ENCODE peak calls at places on chromosome 18, in seven cellular contexts. Q, W, O, P, C, I and R are unnamed samples.

GRCh38 chr18:5518899-5519371 is 24.9 kb downstream of the EPB41L3 start:
- DNase-seq in Q (no peak), W (no peak), O (no peak), P (no peak), C (no peak), I (no peak), R (no peak)

GRCh38 chr18:59300676-59301285 is 17.7 kb downstream of the CPLX4 start:
- DNase-seq in Q (no peak), W (no peak), O (no peak), P (no peak), C (no peak), I (no peak), R (peak)

GRCh38 chr18:58565021-58565420 is 63.9 kb downstream of the ALPK2 start:
- DNase-seq in Q (no peak), W (no peak), O (no peak), P (no peak), C (no peak), I (no peak), R (no peak)

GRCh38 chr18:51664236-51664635 is 466.8 kb upstream of the MEX3C start:
- DNase-seq in Q (no peak), W (no peak), O (no peak), P (no peak), C (no peak), I (no peak), R (no peak)

GRCh38 chr18:13621886-13622619 is 104.3 kb downstream of the FAM210A start:
- DNase-seq in Q (no peak), W (no peak), O (no peak), P (no peak), C (no peak), I (no peak), R (no peak)

GRCh38 chr18:45687617-45688016 is 36.4 kb upstream of the SLC14A1 start:
- DNase-seq in Q (no peak), W (no peak), O (no peak), P (peak), C (no peak), I (no peak), R (no peak)

GRCh38 chr18:72541871-72542690 is 2.1 kb downstream of the CBLN2 start:
- DNase-seq in Q (no peak), W (no peak), O (no peak), P (no peak), C (no peak), I (no peak), R (no peak)

GRCh38 chr18:30970201-30970816 is 72.2 kb downstream of the DSC3 start:
- DNase-seq in Q (peak), W (no peak), O (no peak), P (no peak), C (no peak), I (no peak), R (no peak)

GRCh38 chr18:45745817-45746461 is 22.0 kb downstream of the SLC14A1 start:
- DNase-seq in Q (no peak), W (no peak), O (no peak), P (no peak), C (no peak), I (no peak), R (no peak)

GRCh38 chr18:35311506-35311905 is 21.5 kb upstream of the ZSCAN30 start:
- DNase-seq in Q (no peak), W (no peak), O (no peak), P (no peak), C (no peak), I (no peak), R (no peak)

GRCh38 chr18:35303610-35304009 is 13.6 kb upstream of the ZSCAN30 start:
- DNase-seq in Q (no peak), W (no peak), O (no peak), P (no peak), C (no peak), I (no peak), R (no peak)

DNA sequence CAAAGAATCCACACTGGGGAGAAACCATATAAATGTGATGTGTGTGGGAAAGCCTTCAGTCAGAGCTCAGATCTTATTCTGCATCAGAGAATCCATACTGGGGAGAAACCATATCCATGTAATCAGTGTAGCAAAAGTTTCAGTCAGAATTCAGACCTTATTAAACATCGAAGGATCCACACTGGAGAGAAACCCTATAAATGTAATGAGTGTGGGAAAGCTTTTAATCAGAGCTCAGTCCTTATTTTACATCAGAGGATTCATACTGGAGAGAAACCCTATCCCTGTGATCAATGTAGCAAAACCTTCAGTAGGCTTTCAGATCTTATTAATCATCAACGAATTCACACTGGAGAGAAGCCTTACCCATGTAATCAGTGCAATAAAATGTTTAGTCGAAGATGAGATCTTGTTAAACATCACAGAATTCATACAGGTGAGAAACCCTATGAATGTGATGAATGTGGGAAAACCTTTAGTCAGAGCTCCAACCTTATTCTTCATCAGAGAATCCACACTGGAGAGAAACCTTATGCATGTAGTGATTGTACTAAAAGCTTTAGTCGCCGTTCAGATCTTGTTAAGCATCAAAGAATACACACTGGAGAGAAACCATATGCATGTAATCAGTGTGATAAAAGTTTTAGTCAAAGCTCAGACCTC is 16.7 kb upstream of the ZSCAN30 start:
- DNase-seq in Q (no peak), W (no peak), O (no peak), P (no peak), C (no peak), I (no peak), R (no peak)
- TF ChIP-seq EP300 in Q (no peak), W (no peak), O (no peak), P (no peak), C (no peak), I (no peak), R (no peak)

DNA sequence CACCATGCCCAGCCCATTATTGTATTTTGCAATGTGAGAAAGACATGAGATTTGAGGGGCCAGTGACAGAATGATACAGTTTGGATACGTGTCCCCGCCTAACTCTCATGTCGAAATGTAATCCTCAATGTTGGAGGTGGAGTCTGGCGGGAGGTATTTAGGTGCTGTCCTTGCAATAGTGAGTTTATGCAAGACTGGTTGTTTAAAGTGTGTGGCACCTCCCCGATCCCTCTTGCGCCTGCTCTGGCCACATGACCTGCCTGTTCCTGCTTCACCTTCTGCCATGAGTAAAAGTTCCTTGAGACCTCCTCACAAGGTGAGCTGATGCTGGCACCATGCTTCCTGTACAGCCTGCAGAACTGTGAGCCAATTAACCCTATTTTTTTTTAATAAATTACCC is 16.6 kb downstream of the CNDP1 start:
- DNase-seq in Q (no peak), W (no peak), O (no peak), P (no peak), C (no peak), I (no peak), R (no peak)
- TF ChIP-seq POLR2A in Q (no peak), W (no peak), O (no peak), P (no peak), C (no peak), I (no peak), R (no peak)

GRCh38 chr18:9823805-9824473 is 61.8 kb upstream of the TXNDC2 start:
- DNase-seq in Q (no peak), W (no peak), O (no peak), P (no peak), C (no peak), I (no peak), R (peak)

GRCh38 chr18:9826666-9827065 is 59.1 kb upstream of the TXNDC2 start:
- DNase-seq in Q (no peak), W (no peak), O (no peak), P (no peak), C (no peak), I (no peak), R (peak)

GRCh38 chr18:9825571-9826073 is 60.2 kb upstream of the TXNDC2 start:
- DNase-seq in Q (peak), W (no peak), O (no peak), P (no peak), C (peak), I (no peak), R (peak)

GRCh38 chr18:9824474-9824832 is 61.3 kb upstream of the TXNDC2 start:
- DNase-seq in Q (peak), W (no peak), O (no peak), P (no peak), C (no peak), I (no peak), R (peak)

DNA sequence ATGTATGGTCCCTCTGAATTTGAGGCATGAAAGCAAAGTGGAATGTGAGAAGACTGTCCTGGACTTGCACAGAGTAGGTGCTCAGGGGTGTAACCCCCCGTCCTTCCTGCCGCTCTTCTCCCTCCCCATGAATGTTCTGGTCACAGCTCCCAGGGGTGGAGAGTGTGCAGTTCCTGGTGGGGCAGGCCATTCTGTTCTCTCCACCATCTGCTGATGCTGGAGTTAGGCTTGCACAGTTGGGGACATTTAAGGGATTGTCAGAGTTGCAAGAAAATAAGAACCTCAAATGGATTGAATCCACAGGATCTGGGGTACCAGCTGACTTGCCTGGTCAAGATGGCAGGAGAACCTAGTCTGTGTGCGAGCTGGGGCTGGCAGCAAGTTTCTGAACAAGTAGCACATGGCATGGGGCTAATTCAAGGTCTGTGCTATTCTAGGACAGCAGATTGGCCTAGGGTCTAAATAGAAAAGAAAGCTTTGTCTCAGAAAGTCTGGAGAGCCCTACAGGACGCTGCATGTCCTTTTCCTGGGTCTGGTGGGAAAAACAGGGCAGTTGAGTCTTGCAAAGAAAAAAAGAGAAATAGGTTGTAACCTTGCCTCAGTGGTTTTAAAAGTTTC is 60.8 kb upstream of the TXNDC2 start:
- DNase-seq in Q (no peak), W (no peak), O (no peak), P (no peak), C (no peak), I (no peak), R (peak)
- TF ChIP-seq EP300 in Q (no peak), W (no peak), O (no peak), P (no peak), C (no peak), I (no peak), R (no peak)

GRCh38 chr18:22084547-22084946 is 84.8 kb upstream of the GATA6 start:
- DNase-seq in Q (no peak), W (no peak), O (no peak), P (no peak), C (peak), I (peak), R (no peak)
- TF ChIP-seq POLR2A in Q (no peak), W (no peak), O (no peak), P (no peak), C (peak), I (no peak), R (no peak)

DNA sequence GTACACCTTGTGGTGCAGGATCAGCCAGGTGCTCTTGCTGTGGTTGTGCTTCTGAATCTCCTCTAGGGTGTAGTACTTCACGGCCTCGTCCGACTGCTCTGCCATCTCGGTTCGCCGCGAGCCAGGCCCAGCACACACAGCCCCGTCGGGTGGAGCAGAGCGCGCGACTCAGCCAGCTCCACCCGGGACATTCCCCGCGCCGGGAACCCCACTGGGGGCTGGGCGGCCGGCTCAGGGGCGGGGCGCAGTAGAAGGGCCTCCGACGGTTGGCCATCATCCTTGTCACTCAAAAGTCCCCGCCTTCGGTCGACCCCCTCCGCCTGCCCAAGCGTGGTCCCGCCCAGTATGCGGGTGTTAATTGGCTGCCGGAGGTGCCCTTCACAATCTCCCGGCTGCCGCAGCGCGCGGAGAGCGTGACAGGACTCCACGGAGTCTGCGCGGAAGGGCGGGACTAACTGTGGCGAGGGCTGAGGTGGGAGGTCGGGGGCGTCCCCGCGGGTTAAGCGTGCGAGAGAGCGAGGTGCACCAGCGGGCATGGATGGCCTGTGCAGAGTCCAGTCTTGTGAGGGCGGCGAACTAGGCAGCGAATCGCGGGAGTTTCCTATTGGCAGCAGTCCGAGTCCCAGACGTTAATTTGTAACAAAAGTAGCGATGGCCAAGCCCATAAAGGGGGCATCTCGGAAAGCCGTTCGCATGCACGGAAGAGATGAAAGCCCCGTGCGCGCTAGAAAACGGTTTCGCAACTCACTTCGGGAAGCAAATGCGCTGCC is at the start of gene CYB5A:
- DNase-seq in Q (peak), W (peak), O (peak), P (peak), C (peak), I (peak), R (peak)
- TF ChIP-seq EP300 in Q (no peak), W (peak), O (no peak), P (no peak), C (no peak), I (no peak), R (no peak)

GRCh38 chr18:12377556-12378553 is 828 bp upstream of the AFG3L2 start:
- DNase-seq in Q (no peak), W (no peak), O (no peak), P (no peak), C (no peak), I (no peak), R (no peak)
- TF ChIP-seq POLR2A in Q (peak), W (peak), O (no peak), P (peak), C (no peak), I (no peak), R (no peak)

DNA sequence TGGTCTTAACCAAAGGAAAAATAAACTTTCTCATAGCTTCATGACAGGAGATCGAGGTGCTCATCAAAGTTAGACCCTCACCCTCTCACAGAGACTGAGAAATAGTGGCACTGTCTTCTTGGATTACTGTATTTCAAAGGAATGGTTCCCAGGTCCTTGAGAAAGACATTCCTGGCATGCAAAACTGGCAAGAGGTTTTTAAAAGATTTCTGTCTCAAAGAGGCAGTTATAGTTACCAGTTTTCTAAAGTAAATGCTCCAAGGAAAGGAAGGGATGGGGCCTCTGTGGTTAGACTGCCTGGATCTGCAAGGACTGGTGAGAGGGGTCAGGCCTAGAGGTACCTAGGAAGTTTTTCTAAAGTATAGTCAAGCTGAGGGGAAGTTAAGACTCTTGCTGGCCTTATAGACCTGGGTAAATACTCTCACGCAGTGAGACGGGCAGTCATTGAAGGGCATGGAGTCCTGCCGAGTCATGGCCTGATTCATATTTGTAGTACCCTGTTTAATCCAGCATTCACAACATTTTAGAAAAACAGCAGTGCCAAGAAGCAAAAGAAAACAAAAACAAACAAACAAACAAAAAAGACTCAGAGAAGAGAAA is 226.1 kb downstream of the DOK6 start:
- DNase-seq in Q (peak), W (no peak), O (no peak), P (no peak), C (no peak), I (no peak), R (no peak)
- TF ChIP-seq EP300 in Q (no peak), W (no peak), O (no peak), P (no peak), C (no peak), I (no peak), R (no peak)

GRCh38 chr18:9474103-9474982 is 970 bp upstream of the RALBP1 start:
- DNase-seq in Q (peak), W (peak), O (no peak), P (no peak), C (peak), I (no peak), R (peak)

GRCh38 chr18:9475643-9476580 is 599 bp downstream of the RALBP1 start:
- DNase-seq in Q (no peak), W (peak), O (no peak), P (peak), C (no peak), I (no peak), R (no peak)

GRCh38 chr18:9477509-9477908 is 2.2 kb downstream of the RALBP1 start:
- DNase-seq in Q (no peak), W (no peak), O (no peak), P (no peak), C (no peak), I (no peak), R (no peak)

GRCh38 chr18:9478545-9478944 is 3.2 kb downstream of the RALBP1 start:
- DNase-seq in Q (no peak), W (no peak), O (no peak), P (no peak), C (no peak), I (no peak), R (no peak)

GRCh38 chr18:9474983-9475642 is at the start of gene RALBP1:
- DNase-seq in Q (peak), W (peak), O (peak), P (peak), C (peak), I (peak), R (peak)
- TF ChIP-seq POLR2A in Q (peak), W (peak), O (peak), P (peak), C (peak), I (no peak), R (peak)